ENCODE peak calls at places on chromosomes 13 and 19, in five cellular contexts. W, B, D, M and I are unnamed samples.

GRCh38 chr13:46797468-46798237 is 692 bp upstream of the ESD start:
- DNase-seq in W (no peak), B (no peak), D (no peak), M (no peak), I (no peak)

GRCh38 chr13:40780822-40781401 is 8.5 kb upstream of the SLC25A15 start:
- DNase-seq in W (peak; percentile 27), B (no peak), D (no peak), M (no peak), I (no peak)

GRCh38 chr19:38877781-38878574 is at the start of gene RINL:
- DNase-seq in W (no peak), B (peak; percentile 52), D (peak; percentile 57), M (no peak), I (peak; percentile 78)

GRCh38 chr19:49556412-49557398 is 23.7 kb downstream of the NOSIP start:
- DNase-seq in W (no peak), B (peak; percentile 38), D (no peak), M (no peak), I (no peak)

GRCh38 chr13:112892759-112893569 is 76.0 kb upstream of the MCF2L start:
- DNase-seq in W (no peak), B (no peak), D (no peak), M (peak; percentile 8), I (no peak)

GRCh38 chr19:2804156-2805004 is 15.3 kb upstream of the ZNF554 start:
- DNase-seq in W (no peak), B (no peak), D (no peak), M (no peak), I (no peak)

GRCh38 chr13:59422646-59423045 is 741.1 kb downstream of the DIAPH3 start:
- DNase-seq in W (no peak), B (no peak), D (no peak), M (no peak), I (no peak)

GRCh38 chr19:38543807-38544568 is 73.8 kb downstream of the MAP4K1 start:
- DNase-seq in W (peak; percentile 80), B (no peak), D (no peak), M (peak; percentile 49), I (no peak)

GRCh38 chr13:92413452-92413851 is 813.2 kb upstream of the GPC6 start:
- DNase-seq in W (no peak), B (no peak), D (no peak), M (no peak), I (no peak)

GRCh38 chr13:20231839-20232555 is at the start of gene GJB6:
- DNase-seq in W (no peak), B (no peak), D (peak; percentile 14), M (peak; percentile 39), I (peak; percentile 41)

GRCh38 chr13:40897058-40897457 is 107.6 kb downstream of the SLC25A15 start:
- DNase-seq in W (no peak), B (no peak), D (no peak), M (no peak), I (no peak)

GRCh38 chr13:110523838-110524237 is 37.7 kb downstream of the RAB20 start:
- DNase-seq in W (no peak), B (no peak), D (no peak), M (no peak), I (no peak)

GRCh38 chr13:49927755-49928154 is 8.4 kb downstream of the SPRYD7 start:
- DNase-seq in W (peak; percentile 71), B (no peak), D (no peak), M (no peak), I (no peak)

GRCh38 chr19:53989600-53990533 is 1.6 kb upstream of the CACNG6 start:
- DNase-seq in W (no peak), B (no peak), D (no peak), M (no peak), I (no peak)

GRCh38 chr13:99984463-99985242 is 3.1 kb downstream of the ZIC2 start:
- DNase-seq in W (no peak), B (no peak), D (no peak), M (no peak), I (no peak)

GRCh38 chr13:50485979-50486935 is 357.2 kb downstream of the DLEU7 start:
- DNase-seq in W (peak; percentile 69), B (no peak), D (no peak), M (no peak), I (no peak)

GRCh38 chr19:50719566-50719965 is at the start of gene SHANK1:
- DNase-seq in W (no peak), B (no peak), D (no peak), M (no peak), I (no peak)

GRCh38 chr19:45474941-45475516 is 7.2 kb downstream of the FOSB start:
- DNase-seq in W (no peak), B (peak; percentile 47), D (peak; percentile 46), M (no peak), I (no peak)

GRCh38 chr13:113001251-113002140 is 32.5 kb downstream of the MCF2L start:
- DNase-seq in W (peak; percentile 91), B (no peak), D (no peak), M (peak; percentile 63), I (no peak)

GRCh38 chr13:99150575-99151370 is 49.9 kb upstream of the UBAC2 start:
- DNase-seq in W (peak; percentile 64), B (no peak), D (no peak), M (no peak), I (no peak)

GRCh38 chr19:17933414-17934129 is 757 bp downstream of the CCDC124 start:
- DNase-seq in W (peak; percentile 66), B (no peak), D (no peak), M (no peak), I (no peak)

GRCh38 chr13:40401911-40402776 is 264.3 kb downstream of the FOXO1 start:
- DNase-seq in W (peak; percentile 98), B (no peak), D (no peak), M (peak; percentile 96), I (peak; percentile 22)

GRCh38 chr13:33611016-33611805 is 206.7 kb upstream of the RFC3 start:
- DNase-seq in W (peak; percentile 78), B (no peak), D (no peak), M (peak; percentile 85), I (no peak)

GRCh38 chr19:48397636-48398328 is 4.3 kb downstream of the GRIN2D start:
- DNase-seq in W (no peak), B (no peak), D (no peak), M (no peak), I (no peak)

GRCh38 chr13:42494157-42494556 is 79.8 kb upstream of the TNFSF11 start:
- DNase-seq in W (no peak), B (no peak), D (no peak), M (no peak), I (no peak)

GRCh38 chr13:30738526-30738925 is 3.2 kb downstream of the ALOX5AP start:
- DNase-seq in W (no peak), B (no peak), D (no peak), M (no peak), I (no peak)

GRCh38 chr13:46492946-46493345 is 60.0 kb upstream of the LRCH1 start:
- DNase-seq in W (peak; percentile 55), B (no peak), D (no peak), M (no peak), I (peak; percentile 38)